ENCODE peak calls at places on chromosome 13, in four cellular contexts. V is heart right ventricle, B is uterus, L is psoas muscle. U is an unnamed sample. For H3K27me3, the result is how much of the 10 kb centered on the place peaks cover.

GRCh38 chr13:50127726-50128291 is 112.6 kb downstream of the KCNRG start:
- DNase-seq in L (no peak), V (no peak), B (no peak), U (no peak)

GRCh38 chr13:45142440-45143345 is 22.4 kb downstream of the GTF2F2 start:
- DNase-seq in L (no peak), B (no peak), V (no peak), U (no peak)

GRCh38 chr13:97627566-97627965 is 193.6 kb downstream of the RAP2A start:
- DNase-seq in V (peak), B (peak), L (peak), U (peak)

GRCh38 chr13:28475916-28476725 is 18.8 kb downstream of the FLT1 start:
- DNase-seq in B (no peak), L (no peak), V (no peak), U (no peak)

GRCh38 chr13:49932066-49932465 is 4.1 kb downstream of the SPRYD7 start:
- DNase-seq in L (no peak), V (no peak), B (no peak), U (no peak)

GRCh38 chr13:100382787-100383186 is 205.8 kb downstream of the GGACT start:
- DNase-seq in V (no peak), L (no peak), B (no peak), U (no peak)

GRCh38 chr13:112885782-112886268 is 83.2 kb upstream of the MCF2L start:
- DNase-seq in B (peak), V (peak), L (peak), U (peak)

GRCh38 chr13:109785892-109786450 is 412 bp downstream of the IRS2 start:
- DNase-seq in L (peak), V (no peak), B (no peak), U (no peak)

GRCh38 chr13:72204291-72204690 is 337.3 kb upstream of the DACH1 start:
- DNase-seq in L (no peak), B (no peak), V (no peak), U (no peak)

GRCh38 chr13:30985637-30986205 is 53.3 kb downstream of the TEX26 start:
- DNase-seq in L (no peak), B (no peak), V (no peak), U (no peak)

GRCh38 chr13:62512194-62513141 is 1096.8 kb upstream of the PCDH20 start:
- DNase-seq in L (no peak), B (no peak), V (no peak), U (no peak)

GRCh38 chr13:72379581-72379980 is 347.8 kb downstream of the MZT1 start:
- DNase-seq in B (no peak), L (no peak), V (no peak), U (no peak)

GRCh38 chr13:25778808-25779207 is 273.0 kb downstream of the SHISA2 start:
- DNase-seq in V (no peak), L (no peak), B (no peak), U (no peak)

GRCh38 chr13:25778302-25778701 is 273.5 kb downstream of the SHISA2 start:
- DNase-seq in V (no peak), L (no peak), B (no peak), U (no peak)

GRCh38 chr13:25784119-25784518 is 267.7 kb downstream of the SHISA2 start:
- DNase-seq in B (no peak), V (no peak), L (no peak), U (no peak)

GRCh38 chr13:25783480-25784081 is 268.2 kb downstream of the SHISA2 start:
- DNase-seq in L (no peak), B (no peak), V (no peak), U (no peak)

DNA sequence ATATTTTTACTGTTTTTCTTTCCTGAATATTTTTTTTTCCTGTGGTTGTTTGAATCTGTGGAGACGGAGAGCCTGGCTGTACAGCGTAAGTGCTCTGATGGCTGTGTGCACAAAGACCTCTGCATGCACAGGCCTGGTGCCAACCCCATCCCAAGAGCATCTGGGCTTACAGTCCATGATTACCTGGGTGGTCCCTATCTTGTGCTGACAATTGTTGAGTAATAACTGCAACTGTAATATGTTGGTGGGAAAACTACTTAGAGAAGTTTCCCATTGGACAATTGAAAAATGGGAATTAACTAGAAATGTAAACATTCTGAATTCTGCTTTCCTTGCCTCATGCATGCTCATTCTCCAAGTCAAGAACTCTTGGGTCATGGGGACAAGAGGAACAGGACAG is 268.7 kb downstream of the SHISA2 start:
- DNase-seq in L (no peak), V (no peak), B (no peak), U (no peak)
- H3K27me3 ChIP-seq in L (under half), V (under half), B (under half), U (under half)

GRCh38 chr13:53028063-53028462 is 550 bp upstream of the OLFM4 start:
- DNase-seq in L (no peak), V (no peak), B (no peak), U (no peak)

GRCh38 chr13:53018690-53019647 is 9.6 kb upstream of the OLFM4 start:
- DNase-seq in B (no peak), V (no peak), L (no peak), U (no peak)

GRCh38 chr13:53020764-53021332 is 7.8 kb upstream of the OLFM4 start:
- DNase-seq in B (no peak), L (no peak), V (no peak), U (no peak)

GRCh38 chr13:53028637-53029121 is at the start of gene OLFM4:
- DNase-seq in L (no peak), B (no peak), V (no peak), U (no peak)

GRCh38 chr13:53023246-53023645 is 5.4 kb upstream of the OLFM4 start:
- DNase-seq in V (no peak), L (no peak), B (no peak), U (no peak)
- H3K4me3 ChIP-seq in V (no peak), L (no peak), B (no peak), U (no peak)

GRCh38 chr13:40780822-40781401 is 8.5 kb upstream of the SLC25A15 start:
- DNase-seq in V (no peak), L (no peak), B (no peak), U (no peak)
- TF ChIP-seq CTCF in V (no peak), L (no peak), B (no peak), U (no peak)

GRCh38 chr13:25192052-25192451 is 20.0 kb upstream of the AMER2 start:
- DNase-seq in V (no peak), L (no peak), B (no peak), U (no peak)
- H3K27me3 ChIP-seq in V (under half), L (under half), B (under half), U (under half)

GRCh38 chr13:20231839-20232555 is at the start of gene GJB6:
- DNase-seq in B (no peak), V (no peak), L (no peak), U (no peak)

GRCh38 chr13:20227288-20227687 is 4.8 kb downstream of the GJB6 start:
- DNase-seq in B (no peak), V (no peak), L (no peak), U (no peak)

GRCh38 chr13:20227730-20228129 is 4.4 kb downstream of the GJB6 start:
- DNase-seq in L (no peak), B (no peak), V (no peak), U (no peak)

GRCh38 chr13:20230913-20231838 is 943 bp downstream of the GJB6 start:
- DNase-seq in V (no peak), B (no peak), L (no peak), U (no peak)

GRCh38 chr13:20232556-20233277 is 598 bp upstream of the GJB6 start:
- DNase-seq in B (no peak), V (no peak), L (no peak), U (no peak)
- H3K4me3 ChIP-seq in B (no peak), V (peak), L (no peak), U (no peak)

U was measured in tibial artery.